ENCODE peak calls at places on chromosomes 13 and 19, in four cellular contexts. One of them, this sample, is unnamed.

GRCh38 chr13:112131740-112132113 is 64.8 kb downstream of the SOX1 start:
- DNase-seq in germinal center: no peak
- DNase-seq in T follicular helper cell: no peak
- DNase-seq in T-cell: no peak
- DNase-seq in this sample: no peak

GRCh38 chr19:48926909-48927308 is 6.6 kb upstream of the DHDH start:
- DNase-seq in T follicular helper cell: no peak
- DNase-seq in T-cell: peak
- DNase-seq in germinal center: no peak
- DNase-seq in this sample: peak

GRCh38 chr19:54436561-54437229 is 12.3 kb upstream of the LENG8 start:
- DNase-seq in T follicular helper cell: no peak
- DNase-seq in T-cell: no peak
- DNase-seq in germinal center: no peak
- DNase-seq in this sample: no peak

GRCh38 chr19:12785431-12786011 is 5.8 kb upstream of the JUNB start:
- DNase-seq in T follicular helper cell: no peak
- DNase-seq in T-cell: peak
- DNase-seq in germinal center: no peak
- DNase-seq in this sample: peak

GRCh38 chr13:77544365-77544764 is 8.9 kb downstream of the SCEL start:
- DNase-seq in germinal center: no peak
- DNase-seq in T follicular helper cell: no peak
- DNase-seq in T-cell: no peak
- DNase-seq in this sample: no peak

GRCh38 chr19:5321851-5322681 is 18.5 kb downstream of the PTPRS start:
- DNase-seq in germinal center: peak
- DNase-seq in T follicular helper cell: no peak
- DNase-seq in T-cell: peak
- DNase-seq in this sample: peak

GRCh38 chr19:46766569-46767317 is 20.5 kb upstream of the STRN4 start:
- DNase-seq in T follicular helper cell: peak
- DNase-seq in germinal center: peak
- DNase-seq in T-cell: peak
- DNase-seq in this sample: peak

GRCh38 chr13:96958286-96958891 is 35.9 kb downstream of the OXGR1 start:
- DNase-seq in germinal center: peak
- DNase-seq in T follicular helper cell: no peak
- DNase-seq in T-cell: no peak
- DNase-seq in this sample: peak

GRCh38 chr13:33016414-33017409 is at the start of gene KL:
- DNase-seq in germinal center: peak
- DNase-seq in T follicular helper cell: no peak
- DNase-seq in T-cell: peak
- DNase-seq in this sample: no peak

GRCh38 chr19:35963514-35963913 is 27.3 kb downstream of the LRFN3 start:
- DNase-seq in T follicular helper cell: no peak
- DNase-seq in germinal center: no peak
- DNase-seq in T-cell: peak
- DNase-seq in this sample: peak

GRCh38 chr13:33676700-33677048 is 141.3 kb upstream of the RFC3 start:
- DNase-seq in germinal center: no peak
- DNase-seq in T follicular helper cell: no peak
- DNase-seq in T-cell: no peak
- DNase-seq in this sample: peak

GRCh38 chr19:18698321-18699167 is 15.1 kb downstream of the CRTC1 start:
- DNase-seq in T follicular helper cell: no peak
- DNase-seq in T-cell: no peak
- DNase-seq in germinal center: no peak
- DNase-seq in this sample: no peak

GRCh38 chr19:952680-953500 is 27.1 kb downstream of the ARID3A start:
- DNase-seq in T-cell: no peak
- DNase-seq in germinal center: no peak
- DNase-seq in T follicular helper cell: no peak
- DNase-seq in this sample: no peak

GRCh38 chr13:46392967-46393366 is 5.9 kb upstream of the RUBCNL start:
- DNase-seq in germinal center: no peak
- DNase-seq in T follicular helper cell: no peak
- DNase-seq in T-cell: no peak
- DNase-seq in this sample: no peak

GRCh38 chr19:28239270-28239669 is 973.7 kb downstream of the UQCRFS1 start:
- DNase-seq in T-cell: no peak
- DNase-seq in T follicular helper cell: no peak
- DNase-seq in germinal center: no peak
- DNase-seq in this sample: peak

GRCh38 chr13:113298001-113298945 is 1.2 kb downstream of the LAMP1 start:
- DNase-seq in germinal center: no peak
- DNase-seq in T-cell: no peak
- DNase-seq in T follicular helper cell: no peak
- DNase-seq in this sample: peak

GRCh38 chr13:79403113-79403512 is 2.9 kb downstream of the RBM26 start:
- DNase-seq in T follicular helper cell: no peak
- DNase-seq in germinal center: no peak
- DNase-seq in T-cell: no peak
- DNase-seq in this sample: peak